ENCODE peak calls at places on chromosomes 12 and 14, in five cellular contexts. E, N, S, J and I are unnamed samples.

GRCh38 chr12:25276199-25276937 is 25.6 kb upstream of the KRAS start:
- DNase-seq in S (no peak), J (peak), E (peak), N (peak), I (no peak)

GRCh38 chr12:13583630-13584029 is 387.1 kb downstream of the EMP1 start:
- DNase-seq in S (no peak), E (no peak), N (no peak), J (no peak), I (no peak)

GRCh38 chr14:60723218-60724079 is 702 bp downstream of the SIX4 start:
- DNase-seq in S (peak), N (peak), E (peak), J (peak), I (no peak)

GRCh38 chr12:51549637-51550036 is 41.4 kb upstream of the SCN8A start:
- DNase-seq in N (no peak), J (no peak), S (no peak), E (no peak), I (no peak)

GRCh38 chr12:88925370-88925915 is 345.2 kb upstream of the KITLG start:
- DNase-seq in E (no peak), J (no peak), N (no peak), S (no peak), I (no peak)

GRCh38 chr14:52790756-52791203 is 627 bp downstream of the GNPNAT1 start:
- DNase-seq in S (no peak), E (no peak), J (no peak), N (no peak), I (no peak)

GRCh38 chr12:50398931-50399330 is 1.8 kb upstream of the LARP4 start:
- DNase-seq in E (no peak), N (no peak), S (no peak), J (no peak), I (no peak)

GRCh38 chr12:1691123-1692007 is 495 bp downstream of the ADIPOR2 start:
- DNase-seq in S (peak), E (peak), J (no peak), N (peak), I (peak)

GRCh38 chr14:94213021-94213420 is 38.9 kb downstream of the PPP4R4 start:
- DNase-seq in N (no peak), S (no peak), E (no peak), J (no peak), I (no peak)

GRCh38 chr12:132329036-132329738 is at the start of gene GALNT9:
- DNase-seq in N (no peak), S (peak), E (peak), J (no peak), I (no peak)

GRCh38 chr12:93297032-93297431 is 80.7 kb upstream of the NUDT4 start:
- DNase-seq in J (peak), N (no peak), S (no peak), E (no peak), I (no peak)

GRCh38 chr14:30240002-30240401 is 312.4 kb upstream of the PRKD1 start:
- DNase-seq in E (no peak), S (no peak), J (no peak), N (no peak), I (no peak)

GRCh38 chr12:28963554-28963953 is 185.5 kb upstream of the FAR2 start:
- DNase-seq in N (no peak), E (no peak), S (no peak), J (no peak), I (no peak)

GRCh38 chr12:125890983-125891382 is 825.7 kb downstream of the AACS start:
- DNase-seq in J (peak), E (no peak), N (no peak), S (no peak), I (no peak)

GRCh38 chr14:59869381-59870255 is 958 bp downstream of the RTN1 start:
- DNase-seq in N (no peak), J (no peak), E (no peak), S (peak), I (no peak)

GRCh38 chr12:111196532-111196931 is 172.4 kb downstream of the PHETA1 start:
- DNase-seq in E (no peak), S (no peak), J (no peak), N (no peak), I (no peak)

GRCh38 chr14:103067231-103067954 is 10.0 kb upstream of the CDC42BPB start:
- DNase-seq in J (no peak), S (peak), E (no peak), N (no peak), I (no peak)

GRCh38 chr12:21350975-21351374 is 16.3 kb upstream of the SLCO1A2 start:
- DNase-seq in E (no peak), N (no peak), J (no peak), S (no peak), I (no peak)

GRCh38 chr12:110111476-110112334 is 12.5 kb upstream of the IFT81 start:
- DNase-seq in N (no peak), S (no peak), J (no peak), E (no peak), I (no peak)

GRCh38 chr14:65134651-65135579 is 32.6 kb upstream of the MAX start:
- DNase-seq in N (no peak), J (no peak), E (peak), S (no peak), I (no peak)

GRCh38 chr14:93984987-93985410 is 8.6 kb upstream of the ASB2 start:
- DNase-seq in S (no peak), N (no peak), J (peak), E (no peak), I (no peak)

GRCh38 chr12:124609041-124609984 is 41.9 kb upstream of the NCOR2 start:
- DNase-seq in J (peak), S (peak), N (peak), E (peak), I (no peak)

GRCh38 chr12:54215990-54216579 is 27.3 kb upstream of the SMUG1 start:
- DNase-seq in J (no peak), N (no peak), E (peak), S (no peak), I (no peak)

GRCh38 chr14:105858676-105859025 is 332.3 kb downstream of the TMEM121 start:
- DNase-seq in N (no peak), S (no peak), J (no peak), E (peak), I (no peak)

GRCh38 chr14:77738559-77739250 is 22.3 kb downstream of the SNW1 start:
- DNase-seq in S (no peak), J (peak), E (no peak), N (peak), I (no peak)

GRCh38 chr12:132430838-132431826 is 58.8 kb upstream of the FBRSL1 start:
- DNase-seq in E (no peak), S (no peak), N (no peak), J (no peak), I (no peak)

GRCh38 chr12:8866429-8866828 is 44.0 kb downstream of the A2ML1 start:
- DNase-seq in J (no peak), E (no peak), N (no peak), S (no peak), I (no peak)

GRCh38 chr12:49279706-49280159 is 14.9 kb downstream of the TUBA1C start:
- DNase-seq in N (no peak), E (no peak), J (no peak), S (no peak), I (no peak)

GRCh38 chr14:101559624-101560533 is 1.4 kb upstream of the DIO3 start:
- DNase-seq in S (peak), J (no peak), E (no peak), N (no peak), I (no peak)

GRCh38 chr14:67952786-67953185 is 133.2 kb downstream of the RAD51B start:
- DNase-seq in S (no peak), E (no peak), N (no peak), J (no peak), I (no peak)

GRCh38 chr14:96723946-96724345 is 73.2 kb upstream of the VRK1 start:
- DNase-seq in N (no peak), S (no peak), E (no peak), J (no peak), I (no peak)

GRCh38 chr12:124368421-124369032 is 73.6 kb downstream of the RFLNA start:
- DNase-seq in S (no peak), J (no peak), N (no peak), E (no peak), I (no peak)

DNA sequence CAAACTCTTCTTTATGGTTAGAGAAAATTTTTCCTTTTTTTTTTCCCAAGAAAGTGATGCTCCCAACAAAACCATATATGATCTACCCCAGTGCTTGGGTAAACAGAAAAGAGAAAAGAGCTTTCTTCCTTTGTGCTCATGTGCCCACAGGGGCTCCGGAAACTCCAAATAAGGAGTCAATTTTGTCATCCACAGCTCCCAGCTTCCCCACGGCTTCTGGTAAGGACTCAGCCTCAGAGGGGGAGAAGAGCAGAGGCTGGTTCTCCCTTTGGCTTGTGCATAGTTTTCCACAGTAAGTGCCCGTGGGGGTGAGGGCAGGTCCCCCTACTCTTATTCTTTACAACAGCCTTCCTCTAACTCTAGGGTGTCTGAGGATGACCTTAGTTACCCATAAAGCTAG is 13.3 kb upstream of the RGS6 start:
- DNase-seq in S (no peak), E (no peak), N (no peak), J (no peak), I (no peak)
- TF ChIP-seq CTCF in S (no peak), E (no peak), N (no peak), J (no peak), I (no peak)

DNA sequence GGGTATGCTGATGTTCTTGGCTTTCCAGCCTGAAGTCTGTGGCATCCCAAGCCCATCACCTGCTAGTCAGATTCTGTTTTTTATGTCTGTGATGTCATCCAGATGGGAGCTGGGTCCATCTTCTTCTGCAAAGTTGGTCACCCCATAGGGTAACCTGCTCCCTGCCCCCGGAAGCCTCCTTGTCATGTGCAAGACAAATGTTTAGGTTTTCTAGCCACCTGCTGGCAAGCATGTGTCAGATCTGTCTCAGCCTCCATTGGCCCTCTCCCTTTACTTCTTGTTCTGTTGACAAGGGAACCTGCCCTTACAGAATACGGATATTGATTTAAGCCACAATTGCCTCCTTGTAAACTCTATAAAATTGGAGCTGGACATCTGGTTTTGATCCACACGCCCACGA is 7.4 kb downstream of the NTF3 start:
- DNase-seq in E (no peak), S (no peak), N (no peak), J (no peak), I (no peak)
- TF ChIP-seq CTCF in E (no peak), S (no peak), N (no peak), J (no peak), I (no peak)

DNA sequence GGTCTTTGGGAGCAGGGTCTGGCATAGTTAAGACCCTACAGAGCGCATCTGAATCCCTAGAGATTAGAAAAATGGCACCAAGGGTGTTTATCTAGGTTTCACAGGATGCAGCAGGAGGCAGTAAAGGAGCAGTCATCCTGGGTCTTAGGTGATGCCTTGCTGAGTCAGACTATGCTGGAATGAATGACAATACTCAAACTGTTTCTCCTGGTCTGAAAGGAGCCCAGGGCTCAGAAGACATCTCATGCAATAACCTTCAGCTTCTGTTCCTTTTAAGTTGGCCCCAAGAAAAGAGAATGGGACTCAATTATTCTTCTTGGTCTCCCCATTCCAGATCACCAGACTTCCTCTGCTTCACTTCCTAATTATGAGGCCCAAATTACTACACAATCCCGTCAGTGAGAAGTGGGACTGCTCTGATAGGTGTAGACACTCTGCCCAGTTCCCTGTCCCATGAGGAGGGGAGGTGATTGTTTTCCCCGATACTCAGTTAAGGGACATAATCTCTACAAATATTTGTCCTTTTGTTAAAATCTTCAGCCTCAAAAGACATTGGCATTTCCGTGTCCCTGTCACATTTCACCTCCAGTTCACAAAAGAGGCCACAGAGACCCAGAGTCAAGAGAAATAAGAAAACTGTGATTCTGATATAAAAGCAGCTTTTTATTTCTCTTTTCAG is 14.8 kb upstream of the APOF start:
- DNase-seq in N (no peak), S (no peak), J (no peak), E (no peak), I (no peak)
- TF ChIP-seq CTCF in N (no peak), S (no peak), J (no peak), E (no peak), I (no peak)

GRCh38 chr14:54902521-54903420 is at the start of gene GCH1:
- DNase-seq in E (peak), S (peak), J (peak), N (peak), I (no peak)

GRCh38 chr14:54901380-54902142 is 1.1 kb downstream of the GCH1 start:
- DNase-seq in S (no peak), J (peak), E (no peak), N (no peak), I (no peak)

GRCh38 chr14:54906075-54906474 is 3.4 kb upstream of the GCH1 start:
- DNase-seq in N (no peak), S (no peak), E (no peak), J (no peak), I (no peak)

DNA sequence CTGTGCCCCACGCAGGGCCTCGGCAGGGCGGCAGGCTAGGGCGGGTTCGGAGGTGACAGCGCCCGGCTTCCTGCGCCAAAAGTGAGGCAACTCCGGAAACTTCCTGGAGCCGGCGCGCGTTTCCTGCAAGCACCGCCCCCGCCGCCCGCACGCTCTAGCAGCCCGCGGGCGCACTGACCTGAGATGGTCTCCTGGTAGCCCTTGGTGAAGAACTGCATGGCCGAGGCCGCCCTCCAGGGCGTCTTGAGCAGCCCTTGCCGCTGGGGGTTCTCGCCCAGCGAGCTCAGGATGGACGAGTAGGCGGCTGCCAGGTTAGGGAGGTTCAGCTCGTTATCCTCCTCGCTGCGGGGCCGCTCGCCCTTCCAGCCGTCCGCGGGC is 494 bp downstream of the GCH1 start:
- DNase-seq in E (peak), J (peak), S (peak), N (peak), I (no peak)
- TF ChIP-seq CTCF in E (no peak), J (no peak), S (peak), N (no peak), I (no peak)

DNA sequence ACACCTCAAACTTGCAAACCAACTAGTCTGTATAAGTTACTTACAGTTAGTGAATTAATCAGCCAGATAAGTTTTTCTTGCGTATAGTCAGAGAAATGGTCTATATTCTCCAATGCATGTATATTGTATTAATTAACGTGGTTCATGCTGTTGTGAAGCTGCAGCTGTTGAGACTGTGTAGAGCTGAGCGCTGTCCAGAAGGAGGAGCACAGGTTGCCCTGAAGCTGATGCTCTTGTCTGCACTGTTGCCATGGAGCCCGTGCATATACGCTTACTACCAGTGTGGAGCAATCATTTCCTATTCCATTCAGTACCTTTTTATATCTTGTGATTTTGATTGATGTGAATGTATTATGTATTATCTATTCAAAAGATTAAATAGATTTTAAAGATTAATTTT is 74.3 kb upstream of the ARID2 start:
- DNase-seq in S (no peak), N (no peak), J (no peak), E (peak), I (no peak)
- TF ChIP-seq CTCF in S (peak), N (no peak), J (no peak), E (peak), I (no peak)

GRCh38 chr14:92688434-92689375 is 59.7 kb downstream of the LGMN start:
- DNase-seq in J (no peak), S (peak), N (peak), E (no peak), I (no peak)

GRCh38 chr14:92692822-92693226 is 55.6 kb downstream of the LGMN start:
- DNase-seq in N (peak), S (peak), E (peak), J (peak), I (no peak)

GRCh38 chr14:92686763-92687427 is 61.5 kb downstream of the LGMN start:
- DNase-seq in S (peak), E (peak), N (peak), J (peak), I (peak)

GRCh38 chr14:92687681-92688433 is 60.6 kb downstream of the LGMN start:
- DNase-seq in E (no peak), S (peak), N (peak), J (peak), I (peak)

GRCh38 chr14:92690171-92691011 is 58.0 kb downstream of the LGMN start:
- DNase-seq in J (peak), N (peak), S (peak), E (no peak), I (no peak)
- TF ChIP-seq CTCF in J (peak), N (no peak), S (peak), E (no peak), I (peak)

GRCh38 chr12:120972870-120973543 is 5.3 kb upstream of the HNF1A start:
- DNase-seq in J (no peak), N (no peak), S (peak), E (no peak), I (no peak)
- TF ChIP-seq CTCF in J (no peak), N (no peak), S (no peak), E (no peak), I (no peak)

GRCh38 chr12:120235369-120236123 is 30.0 kb downstream of the PXN start:
- DNase-seq in N (no peak), J (peak), S (peak), E (no peak), I (no peak)
- TF ChIP-seq CTCF in N (no peak), J (peak), S (no peak), E (no peak), I (peak)

DNA sequence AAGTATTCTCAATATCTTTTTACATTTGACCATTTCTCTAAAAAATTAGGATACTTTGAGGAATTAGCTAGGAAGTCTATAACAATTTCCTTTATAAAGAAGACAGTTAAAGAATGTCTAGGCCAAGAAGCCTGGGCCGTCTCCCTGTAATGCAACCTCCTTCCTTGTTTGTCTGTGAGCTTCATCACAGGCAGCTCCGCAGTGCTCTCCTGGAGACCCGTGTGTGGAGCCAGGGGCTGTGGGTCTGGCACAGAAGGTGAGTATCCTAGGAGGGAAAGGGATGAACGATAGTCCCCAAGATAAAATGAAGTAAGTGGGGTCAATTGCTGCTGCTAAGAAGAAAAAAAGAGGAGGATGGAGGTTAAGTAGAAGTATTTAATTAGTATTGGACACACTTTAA is 31.8 kb upstream of the ATP23 start:
- DNase-seq in S (no peak), J (no peak), E (no peak), N (no peak), I (no peak)
- TF ChIP-seq CTCF in S (no peak), J (no peak), E (no peak), N (no peak), I (no peak)